ENCODE peak calls at places on chromosomes 12 and 14, in nine cellular contexts. V is mammary epithelial cell; Q is hepatocyte; T is IMR-90; P is stomach; F is GM23338; N is mesendoderm; X is cardiac muscle cell; S is CD4-positive, alpha-beta memory T cell. C is an unnamed sample.

GRCh38 chr14:99747582-99748330 is 45.5 kb upstream of the EML1 start:
- DNase-seq in P (no peak), S (no peak), F (no peak), V (no peak), N (no peak), Q (no peak), X (no peak), T (no peak), C (no peak)

GRCh38 chr14:50688875-50689274 is 20.8 kb upstream of the SAV1 start:
- DNase-seq in P (no peak), N (peak; percentile 56), V (peak; percentile 10), F (peak; percentile 42), T (no peak), S (no peak), Q (no peak), X (no peak), C (no peak)

GRCh38 chr14:83470466-83470865 is 1936.8 kb upstream of the SEL1L start:
- DNase-seq in V (no peak), T (no peak), X (no peak), N (no peak), P (no peak), Q (peak; percentile 9), S (no peak), F (no peak), C (peak; percentile 63)

GRCh38 chr14:21098134-21098891 is at the start of gene ZNF219:
- DNase-seq in F (peak; percentile 93), S (peak; percentile 49), Q (peak; percentile 75), T (peak; percentile 27), P (peak; percentile 53), X (peak; percentile 61), N (peak; percentile 88), V (peak; percentile 74), C (peak; percentile 81)

GRCh38 chr12:10448236-10448635 is 4.9 kb downstream of the KLRC1 start:
- DNase-seq in P (no peak), V (no peak), T (no peak), N (no peak), X (no peak), S (no peak), F (no peak), Q (no peak), C (no peak)

GRCh38 chr12:101859664-101860607 is 17.4 kb upstream of the DRAM1 start:
- DNase-seq in V (peak; percentile 86), F (no peak), S (no peak), N (no peak), T (peak; percentile 76), Q (no peak), P (no peak), X (no peak), C (peak; percentile 64)

GRCh38 chr12:65568517-65568916 is 255.8 kb upstream of the HMGA2 start:
- DNase-seq in N (no peak), S (no peak), X (peak; percentile 81), V (peak; percentile 26), P (peak; percentile 47), F (no peak), Q (no peak), T (peak; percentile 84), C (no peak)

GRCh38 chr14:32449640-32450039 is 120.5 kb downstream of the AKAP6 start:
- DNase-seq in T (no peak), P (no peak), N (no peak), V (no peak), S (no peak), X (no peak), Q (no peak), F (no peak), C (no peak)

GRCh38 chr12:452667-453210 is 7.0 kb upstream of the B4GALNT3 start:
- DNase-seq in X (no peak), P (peak; percentile 41), F (no peak), S (peak; percentile 63), Q (no peak), V (no peak), T (no peak), N (no peak), C (no peak)

GRCh38 chr12:28794796-28795195 is 354.3 kb upstream of the FAR2 start:
- DNase-seq in N (no peak), P (no peak), V (no peak), S (no peak), F (no peak), X (no peak), T (no peak), Q (no peak), C (no peak)

GRCh38 chr12:120216742-120217595 is 16.1 kb upstream of the RPLP0 start:
- DNase-seq in T (no peak), S (no peak), P (no peak), V (no peak), N (peak; percentile 33), F (peak; percentile 50), Q (no peak), X (no peak), C (no peak)

GRCh38 chr12:120215766-120216735 is 15.1 kb upstream of the RPLP0 start:
- DNase-seq in V (no peak), T (no peak), F (no peak), S (no peak), N (no peak), Q (no peak), P (no peak), X (no peak), C (no peak)

GRCh38 chr12:120220838-120221575 is 20.1 kb upstream of the RPLP0 start:
- DNase-seq in T (no peak), S (no peak), X (no peak), V (no peak), Q (no peak), F (no peak), N (no peak), P (no peak), C (no peak)

GRCh38 chr12:120221576-120221900 is 20.6 kb upstream of the RPLP0 start:
- DNase-seq in P (no peak), X (no peak), S (no peak), Q (no peak), N (no peak), V (no peak), T (no peak), F (no peak), C (no peak)

DNA sequence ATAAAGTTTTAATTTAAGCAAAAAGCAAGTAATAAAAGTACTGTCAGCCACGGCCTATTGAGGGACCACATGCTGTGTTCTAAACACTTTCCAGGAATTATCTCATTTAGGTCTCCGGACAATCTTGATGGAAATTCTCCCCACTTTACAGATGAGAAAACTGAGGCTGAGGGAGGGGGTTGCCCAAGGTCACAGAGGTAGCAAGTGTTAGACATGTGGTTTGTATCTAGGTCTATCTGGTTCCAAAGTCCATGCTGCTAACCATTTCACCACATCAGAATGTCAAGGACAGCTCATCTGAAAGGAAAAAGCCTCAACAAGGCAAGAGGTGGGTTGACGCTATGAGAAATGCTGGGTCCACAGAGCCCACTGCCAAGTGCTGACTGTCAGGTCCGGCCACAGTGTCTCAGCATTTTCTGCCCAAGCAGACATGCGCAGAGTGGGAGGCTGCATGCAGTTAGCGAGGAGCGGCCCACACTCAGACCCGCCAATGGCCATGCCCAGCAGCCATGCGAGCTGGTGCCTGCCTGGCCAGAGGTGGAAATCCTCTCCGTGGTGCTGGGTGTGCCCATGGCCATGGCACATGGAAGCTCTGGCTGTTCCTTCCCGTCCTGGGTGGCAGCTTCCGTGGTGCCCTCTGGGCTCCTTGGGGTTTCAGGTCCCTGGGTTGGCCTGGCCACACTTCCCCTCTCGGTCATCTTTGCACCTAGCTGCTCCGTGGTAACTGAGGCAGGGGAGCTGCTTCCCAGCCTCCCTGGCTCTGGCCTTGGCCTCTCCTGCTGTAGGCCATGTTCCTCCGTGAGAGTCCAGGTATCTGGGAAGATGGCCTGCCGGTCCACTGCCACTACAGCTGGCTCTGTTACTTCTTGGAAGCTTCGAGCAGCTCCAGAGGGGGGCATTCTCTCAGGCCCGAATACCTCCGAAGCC is 18.0 kb upstream of the RPLP0 start:
- DNase-seq in P (no peak), X (no peak), N (no peak), V (no peak), T (no peak), F (no peak), S (no peak), Q (no peak), C (no peak)
- H3K36me3 ChIP-seq in P (peaks cover 99% of the 10 kb centered on the region), X (peaks cover 31% of the 10 kb centered on the region), N (peaks cover 25% of the 10 kb centered on the region), V (peaks cover 54% of the 10 kb centered on the region), T (peaks cover 78% of the 10 kb centered on the region), F (peaks cover 8% of the 10 kb centered on the region), S (peaks cover 83% of the 10 kb centered on the region), Q (no peaks in the 10 kb centered on the region), C (peaks cover 87% of the 10 kb centered on the region)

DNA sequence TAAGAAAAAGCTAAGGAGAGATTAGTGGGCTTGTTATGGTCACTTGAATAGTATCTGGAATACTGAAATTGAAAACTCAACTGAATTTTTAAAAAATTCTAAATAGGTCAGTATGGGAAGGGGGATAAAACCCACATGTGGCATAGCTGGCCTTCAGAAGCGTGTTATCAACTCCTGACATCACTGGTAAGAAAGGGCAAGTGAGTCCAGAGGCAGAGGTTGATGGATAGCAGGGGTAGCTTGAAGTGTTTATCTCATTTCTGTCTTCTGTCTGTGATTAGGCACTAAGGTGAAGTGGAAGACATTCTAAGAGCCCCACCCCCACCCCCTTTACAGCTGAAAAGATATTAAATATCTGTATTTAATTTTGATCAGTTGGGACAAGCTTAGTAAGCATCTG is 261.4 kb upstream of the TMTC1 start:
- DNase-seq in T (no peak), F (no peak), P (no peak), X (no peak), Q (no peak), N (no peak), V (no peak), S (no peak), C (no peak)
- H3K36me3 ChIP-seq in T (no peaks in the 10 kb centered on the region), F (no peaks in the 10 kb centered on the region), P (no peaks in the 10 kb centered on the region), X (no peaks in the 10 kb centered on the region), Q (no peaks in the 10 kb centered on the region), N (no peaks in the 10 kb centered on the region), V (no peaks in the 10 kb centered on the region), S (no peaks in the 10 kb centered on the region), C (no peaks in the 10 kb centered on the region)

GRCh38 chr12:109708939-109709338 is 4.7 kb upstream of the FAM222A start:
- DNase-seq in F (no peak), T (no peak), S (no peak), N (no peak), Q (no peak), X (no peak), V (no peak), P (no peak), C (no peak)

GRCh38 chr12:109709401-109710278 is 4.0 kb upstream of the FAM222A start:
- DNase-seq in S (no peak), N (no peak), X (no peak), Q (no peak), P (no peak), F (no peak), V (peak; percentile 36), T (no peak), C (no peak)

GRCh38 chr12:109710279-109710746 is 3.3 kb upstream of the FAM222A start:
- DNase-seq in S (no peak), T (no peak), V (no peak), Q (no peak), N (no peak), X (no peak), P (no peak), F (no peak), C (no peak)

GRCh38 chr12:109711596-109712461 is 1.8 kb upstream of the FAM222A start:
- DNase-seq in P (peak; percentile 64), S (no peak), V (no peak), T (no peak), X (peak; percentile 15), F (peak; percentile 58), Q (no peak), N (peak; percentile 82), C (no peak)

GRCh38 chr12:109710747-109711595 is 2.7 kb upstream of the FAM222A start:
- DNase-seq in Q (no peak), N (no peak), X (peak; percentile 13), T (peak; percentile 58), F (no peak), V (peak; percentile 65), S (no peak), P (no peak), C (peak; percentile 45)
- H3K36me3 ChIP-seq in Q (no peaks in the 10 kb centered on the region), N (no peaks in the 10 kb centered on the region), X (no peaks in the 10 kb centered on the region), T (no peaks in the 10 kb centered on the region), F (no peaks in the 10 kb centered on the region), V (no peaks in the 10 kb centered on the region), S (no peaks in the 10 kb centered on the region), P (no peaks in the 10 kb centered on the region), C (no peaks in the 10 kb centered on the region)

GRCh38 chr12:96220902-96221301 is 26.7 kb downstream of the ELK3 start:
- DNase-seq in F (no peak), V (peak; percentile 71), N (no peak), Q (no peak), P (no peak), X (no peak), S (no peak), T (peak; percentile 67), C (no peak)
- H3K36me3 ChIP-seq in F (no peaks in the 10 kb centered on the region), V (peaks cover 25% of the 10 kb centered on the region), N (no peaks in the 10 kb centered on the region), Q (no peaks in the 10 kb centered on the region), P (peaks cover 2% of the 10 kb centered on the region), X (no peaks in the 10 kb centered on the region), S (peaks cover 19% of the 10 kb centered on the region), T (peaks cover 16% of the 10 kb centered on the region), C (peaks cover 18% of the 10 kb centered on the region)

C was measured in adipocyte.